ENCODE peak calls at places on chromosomes 11 and 22, in eight cellular contexts. V is lower leg skin, G is fibroblast of mammary gland, J is Panc1, I is astrocyte of the spinal cord, H is fibroblast of lung, C is upper lobe of right lung, W is osteocyte. E is an unnamed sample.

GRCh38 chr11:18145025-18145424 is 12.7 kb downstream of the MRGPRX3 start:
- DNase-seq in V (no peak), G (peak; percentile 5), J (no peak), I (no peak), H (peak; percentile 4), C (no peak), W (no peak), E (no peak)

GRCh38 chr11:57515332-57516060 is at the start of gene SLC43A1:
- DNase-seq in V (peak; percentile 95), G (peak; percentile 59), J (no peak), I (peak; percentile 69), H (peak; percentile 72), C (peak; percentile 79), W (no peak), E (peak; percentile 73)

GRCh38 chr22:42887114-42887513 is 30.0 kb upstream of the ARFGAP3 start:
- DNase-seq in V (no peak), G (no peak), J (no peak), I (no peak), H (no peak), C (no peak), W (no peak), E (no peak)

GRCh38 chr11:116607027-116607426 is 165.8 kb downstream of the BUD13 start:
- DNase-seq in V (peak; percentile 18), G (no peak), J (no peak), I (no peak), H (no peak), C (no peak), W (peak; percentile 36), E (no peak)

GRCh38 chr22:46514592-46515207 is 22.7 kb downstream of the CELSR1 start:
- DNase-seq in V (no peak), G (peak; percentile 20), J (no peak), I (peak; percentile 59), H (peak; percentile 23), C (no peak), W (no peak), E (no peak)

GRCh38 chr22:46671824-46672432 is 51.7 kb downstream of the GRAMD4 start:
- DNase-seq in V (no peak), G (no peak), J (no peak), I (no peak), H (no peak), C (no peak), W (no peak), E (peak; percentile 79)

GRCh38 chr22:41976961-41977566 is 7.8 kb downstream of the SEPTIN3 start:
- DNase-seq in V (no peak), G (no peak), J (no peak), I (no peak), H (no peak), C (no peak), W (no peak), E (no peak)

GRCh38 chr11:19715373-19715772 is 2.7 kb downstream of the NAV2 start:
- DNase-seq in V (no peak), G (peak; percentile 96), J (peak; percentile 83), I (peak; percentile 69), H (peak; percentile 81), C (no peak), W (no peak), E (no peak)

GRCh38 chr11:4636962-4637661 is at the start of gene OR51D1:
- DNase-seq in V (peak; percentile 92), G (peak; percentile 68), J (peak; percentile 75), I (peak; percentile 63), H (peak; percentile 59), C (peak; percentile 79), W (peak; percentile 92), E (peak; percentile 77)

GRCh38 chr22:50203288-50203687 is 2.5 kb downstream of the SELENOO start:
- DNase-seq in V (no peak), G (no peak), J (no peak), I (no peak), H (no peak), C (no peak), W (no peak), E (no peak)

GRCh38 chr22:50201191-50202129 is 649 bp downstream of the SELENOO start:
- DNase-seq in V (no peak), G (no peak), J (no peak), I (no peak), H (no peak), C (no peak), W (no peak), E (no peak)

GRCh38 chr22:50199836-50200332 is 927 bp upstream of the SELENOO start:
- DNase-seq in V (no peak), G (no peak), J (no peak), I (no peak), H (no peak), C (no peak), W (no peak), E (no peak)

GRCh38 chr22:50200333-50201190 is at the start of gene SELENOO:
- DNase-seq in V (peak; percentile 98), G (peak; percentile 71), J (no peak), I (peak; percentile 87), H (peak; percentile 80), C (peak; percentile 96), W (peak; percentile 96), E (peak; percentile 100)

DNA sequence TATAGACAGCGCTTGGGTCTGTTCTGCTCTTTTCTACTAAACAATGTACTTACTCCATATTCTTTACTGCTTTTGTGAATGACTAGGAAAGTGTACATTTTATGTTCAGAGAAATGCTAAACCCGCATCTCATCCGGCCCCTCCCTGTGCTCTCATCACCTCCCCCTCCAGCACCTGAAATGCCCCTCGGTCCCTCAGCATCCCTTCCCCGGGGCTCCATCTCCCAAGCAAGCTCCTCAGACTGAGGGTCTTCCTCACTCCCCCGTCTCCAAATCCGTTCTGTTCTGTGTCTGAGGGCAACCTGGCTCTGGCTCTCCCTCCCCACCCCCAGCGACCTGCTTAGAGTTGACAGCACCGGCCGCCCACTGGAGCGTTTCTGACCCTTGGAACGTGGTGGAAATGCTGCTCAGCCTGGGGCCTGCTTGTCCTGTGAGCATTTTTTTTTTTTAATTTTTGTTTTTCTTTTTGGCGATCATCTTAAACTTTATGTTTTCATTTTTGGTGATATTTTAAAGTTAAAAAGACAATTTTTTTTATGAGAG is 1.4 kb downstream of the SELENOO start:
- DNase-seq in V (no peak), G (no peak), J (no peak), I (no peak), H (no peak), C (no peak), W (no peak), E (no peak)
- TF ChIP-seq CTCF in V (no peak), G (no peak), J (no peak), I (no peak), H (no peak), C (no peak), W (no peak), E (no peak)

GRCh38 chr11:83241291-83241946 is 44.7 kb downstream of the CCDC90B start:
- DNase-seq in V (no peak), G (peak; percentile 78), J (peak; percentile 51), I (peak; percentile 72), H (peak; percentile 70), C (no peak), W (no peak), E (peak; percentile 18)
- TF ChIP-seq CTCF in V (no peak), G (peak; percentile 70), J (peak; percentile 83), I (peak; percentile 67), H (peak; percentile 50), C (peak; percentile 61), W (peak; percentile 67), E (peak; percentile 29)

GRCh38 chr11:70138403-70138802 is 60.3 kb downstream of the ANO1 start:
- DNase-seq in V (no peak), G (no peak), J (no peak), I (no peak), H (no peak), C (no peak), W (no peak), E (no peak)
- TF ChIP-seq CTCF in V (no peak), G (no peak), J (no peak), I (no peak), H (no peak), C (no peak), W (no peak), E (no peak)

GRCh38 chr11:12185914-12186313 is 75.5 kb downstream of the MICAL2 start:
- DNase-seq in V (peak; percentile 66), G (peak; percentile 67), J (no peak), I (peak; percentile 70), H (peak; percentile 71), C (peak; percentile 78), W (no peak), E (no peak)
- TF ChIP-seq CTCF in V (no peak), G (peak; percentile 10), J (no peak), I (no peak), H (no peak), C (no peak), W (peak; percentile 44), E (no peak)

DNA sequence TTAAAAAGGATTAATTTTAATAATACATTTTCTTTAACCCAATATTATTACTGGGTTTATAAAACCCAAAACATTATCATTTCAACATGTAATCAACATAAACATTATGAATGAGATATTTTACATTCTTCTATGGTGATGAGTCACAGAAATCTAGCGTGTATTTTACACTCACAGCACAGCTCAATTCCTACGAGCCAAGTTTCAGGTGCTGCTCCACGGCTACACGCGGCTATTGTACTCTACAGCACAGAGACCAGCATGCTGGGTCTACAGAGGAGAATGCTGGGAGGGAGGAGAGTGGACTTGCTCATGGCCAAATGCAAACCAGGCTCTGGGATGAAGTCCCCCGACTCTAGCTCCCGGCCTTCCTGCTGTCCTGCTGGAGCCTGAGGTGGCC is 72.0 kb upstream of the LMO1 start:
- DNase-seq in V (no peak), G (no peak), J (no peak), I (no peak), H (no peak), C (no peak), W (no peak), E (no peak)
- TF ChIP-seq CTCF in V (no peak), G (no peak), J (no peak), I (no peak), H (no peak), C (no peak), W (no peak), E (no peak)

DNA sequence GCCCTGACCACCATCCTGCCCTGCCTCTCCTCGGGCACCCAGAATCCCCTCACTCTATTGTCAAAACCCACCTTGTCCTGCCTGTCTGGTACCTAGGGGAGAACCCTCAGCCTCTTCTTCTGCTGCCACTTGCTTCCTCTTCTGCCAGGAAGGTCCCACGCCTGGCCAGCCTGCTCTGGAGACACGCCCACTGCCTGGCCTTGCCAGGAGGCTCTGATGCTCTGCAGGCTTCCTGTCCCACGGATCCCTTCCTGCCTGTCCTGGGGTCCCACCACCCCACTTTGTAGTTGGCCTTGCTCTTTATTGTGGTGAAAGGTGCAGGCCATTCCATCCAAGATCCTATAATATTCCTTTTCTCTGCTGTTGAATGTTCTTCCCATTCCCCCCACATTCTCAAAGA is 63.4 kb downstream of the BMAL1 start:
- DNase-seq in V (no peak), G (no peak), J (no peak), I (no peak), H (no peak), C (no peak), W (no peak), E (no peak)
- TF ChIP-seq CTCF in V (no peak), G (no peak), J (no peak), I (no peak), H (no peak), C (no peak), W (no peak), E (no peak)

E was measured in GM20000.